ENCODE peak calls at places on chromosomes 1 and 21, in seven cellular contexts. O is LoVo, S is AG08395, K is mesothelial cell of epicardium, F is astrocyte of the cerebellum, D is foreskin fibroblast, A is GM20000. M is an unnamed sample.

GRCh38 chr21:41207401-41208388 is 39.7 kb downstream of the BACE2 start:
- DNase-seq in D (peak; percentile 58), O (no peak), A (no peak), S (peak; percentile 83), F (peak; percentile 52), K (no peak), M (no peak)

GRCh38 chr21:15592271-15592860 is 137.4 kb upstream of the USP25 start:
- DNase-seq in D (peak; percentile 61), S (peak; percentile 38), O (peak; percentile 54), A (peak; percentile 18), F (peak; percentile 49), K (no peak), M (no peak)

GRCh38 chr1:44783697-44784093 is 4.3 kb downstream of the BEST4 start:
- DNase-seq in O (no peak), K (no peak), F (no peak), S (no peak), A (no peak), D (no peak), M (no peak)

GRCh38 chr1:92663769-92664168 is 121.1 kb downstream of the EVI5 start:
- DNase-seq in F (no peak), S (no peak), A (no peak), D (no peak), O (no peak), K (no peak), M (no peak)

GRCh38 chr1:75035536-75035935 is 98.7 kb upstream of the LHX8 start:
- DNase-seq in D (no peak), F (no peak), A (no peak), O (no peak), S (no peak), K (no peak), M (no peak)

GRCh38 chr1:196440711-196441110 is 167.5 kb downstream of the KCNT2 start:
- DNase-seq in O (no peak), K (no peak), D (no peak), S (no peak), F (no peak), A (no peak), M (no peak)

GRCh38 chr1:218823291-218823900 is 350.3 kb upstream of the LYPLAL1 start:
- DNase-seq in K (no peak), A (no peak), S (peak; percentile 69), D (peak; percentile 80), O (no peak), F (peak; percentile 68), M (no peak)

GRCh38 chr1:37475380-37476086 is 1.2 kb downstream of the ZC3H12A start:
- DNase-seq in F (no peak), A (no peak), O (no peak), K (no peak), D (peak; percentile 15), S (no peak), M (no peak)

GRCh38 chr1:172269084-172269483 is 151.4 kb upstream of the C1orf105 start:
- DNase-seq in S (no peak), O (no peak), K (no peak), F (no peak), D (no peak), A (no peak), M (no peak)

GRCh38 chr21:42566524-42567180 is 53.0 kb downstream of the SLC37A1 start:
- DNase-seq in D (no peak), F (no peak), O (no peak), A (no peak), S (no peak), K (no peak), M (no peak)

GRCh38 chr1:232894436-232894835 is 56.0 kb upstream of the NTPCR start:
- DNase-seq in O (no peak), A (no peak), F (no peak), D (no peak), S (no peak), K (peak; percentile 25), M (no peak)

GRCh38 chr1:160744287-160744857 is 5.3 kb downstream of the SLAMF7 start:
- DNase-seq in F (no peak), K (no peak), O (no peak), A (no peak), S (no peak), D (no peak), M (peak; percentile 85)

GRCh38 chr1:202004711-202005110 is 5.7 kb upstream of the ELF3 start:
- DNase-seq in O (no peak), F (no peak), S (no peak), A (no peak), D (no peak), K (no peak), M (no peak)